ENCODE peak calls at places on chromosome 1, in ten cellular contexts. T, I, F, G, E, K, Z, O, Y and H are unnamed samples.
A peak's percentile ranks its signal among the peaks of the same experiment; 100 is the strongest.

GRCh38 chr1:156371553-156372264 is 2.7 kb downstream of the RHBG start:
- DNase-seq in I (peak; percentile 39), K (peak; percentile 56), O (no peak), Z (peak; percentile 58), T (no peak), F (no peak), Y (no peak), G (no peak), E (no peak), H (no peak)

GRCh38 chr1:19974822-19975416 is 4.5 kb downstream of the PLA2G2A start:
- DNase-seq in K (no peak), Z (peak; percentile 72), G (peak; percentile 43), O (peak; percentile 42), I (peak; percentile 64), Y (peak; percentile 92), E (no peak), F (peak; percentile 69), T (peak; percentile 45), H (peak; percentile 71)

GRCh38 chr1:169594391-169594790 is 8.1 kb upstream of the F5 start:
- DNase-seq in G (no peak), T (no peak), Z (no peak), F (no peak), K (no peak), I (no peak), E (no peak), Y (no peak), O (no peak), H (no peak)

GRCh38 chr1:104132386-104132973 is 382.8 kb downstream of the AMY1C start:
- DNase-seq in O (no peak), F (peak; percentile 68), Y (peak; percentile 83), K (no peak), T (peak; percentile 15), I (no peak), E (no peak), G (no peak), Z (peak; percentile 1), H (peak; percentile 36)

GRCh38 chr1:183106746-183107145 is 79.3 kb upstream of the LAMC2 start:
- DNase-seq in K (no peak), Z (peak; percentile 84), E (no peak), G (no peak), T (no peak), I (peak; percentile 20), Y (no peak), O (peak; percentile 29), F (no peak), H (no peak)

GRCh38 chr1:115757286-115757810 is 11.2 kb downstream of the CASQ2 start:
- DNase-seq in E (no peak), Y (no peak), T (no peak), O (no peak), I (no peak), F (no peak), K (no peak), G (no peak), Z (no peak), H (no peak)

GRCh38 chr1:57072775-57073174 is 107.0 kb upstream of the C8B start:
- DNase-seq in O (no peak), T (no peak), F (no peak), K (no peak), G (no peak), I (no peak), E (no peak), Z (no peak), Y (peak; percentile 46), H (peak; percentile 45)

GRCh38 chr1:15959847-15960446 is 16.0 kb downstream of the ZBTB17 start:
- DNase-seq in E (no peak), T (no peak), O (no peak), K (no peak), Y (no peak), I (no peak), G (no peak), Z (no peak), F (no peak), H (no peak)

GRCh38 chr1:201153474-201154388 is 543 bp downstream of the TMEM9 start:
- DNase-seq in G (no peak), K (no peak), T (no peak), O (no peak), Y (peak; percentile 70), Z (peak; percentile 18), I (no peak), E (no peak), F (no peak), H (no peak)

GRCh38 chr1:183956559-183957188 is 80.9 kb downstream of the COLGALT2 start:
- DNase-seq in Z (peak; percentile 87), Y (peak; percentile 62), K (peak; percentile 44), T (peak; percentile 35), O (peak; percentile 41), I (peak; percentile 73), G (no peak), E (peak; percentile 39), F (no peak), H (peak; percentile 49)

GRCh38 chr1:235888119-235888643 is 21.5 kb upstream of the LYST start:
- DNase-seq in O (no peak), G (no peak), T (no peak), Y (no peak), K (no peak), E (peak; percentile 6), Z (no peak), F (no peak), I (no peak), H (no peak)

GRCh38 chr1:173415490-173415889 is 61.6 kb upstream of the PRDX6 start:
- DNase-seq in K (no peak), G (no peak), F (no peak), E (no peak), Z (no peak), T (no peak), O (no peak), Y (no peak), I (no peak), H (no peak)

GRCh38 chr1:7940745-7941436 is at the start of gene TNFRSF9:
- DNase-seq in Y (peak; percentile 14), G (no peak), O (no peak), T (no peak), F (no peak), K (no peak), Z (peak; percentile 54), I (peak; percentile 82), E (peak; percentile 59), H (no peak)

DNA sequence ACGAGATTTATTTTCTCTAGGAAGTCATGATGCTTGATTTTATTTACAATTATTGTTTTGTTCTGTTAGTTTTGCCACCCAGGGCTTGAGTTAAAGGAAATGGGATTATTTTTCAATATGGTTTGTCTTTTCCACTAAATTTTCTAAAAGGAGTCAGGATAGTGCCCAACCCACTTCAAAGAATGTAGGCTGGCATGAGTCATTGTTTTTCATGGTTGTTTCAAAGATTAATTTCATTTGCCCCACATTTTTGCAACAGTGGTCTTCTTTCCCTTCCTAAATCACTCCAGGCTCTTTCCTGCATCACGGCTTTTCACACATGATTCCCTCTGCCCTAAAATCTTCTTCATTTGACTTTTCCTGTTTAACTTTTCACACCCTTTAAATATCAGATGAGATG is 2.5 kb downstream of the SLAMF6 start:
- DNase-seq in Z (no peak), T (no peak), I (no peak), F (no peak), Y (no peak), K (no peak), G (no peak), E (no peak), O (no peak), H (peak; percentile 29)
- H3K4me3 ChIP-seq in Z (no peak overlapping the region), T (no peak overlapping the region), I (no peak overlapping the region), F (no peak overlapping the region), Y (no peak overlapping the region), K (no peak overlapping the region), G (no peak overlapping the region), E (peak overlapping the region; percentile 49), O (no peak overlapping the region), H (no peak overlapping the region)

DNA sequence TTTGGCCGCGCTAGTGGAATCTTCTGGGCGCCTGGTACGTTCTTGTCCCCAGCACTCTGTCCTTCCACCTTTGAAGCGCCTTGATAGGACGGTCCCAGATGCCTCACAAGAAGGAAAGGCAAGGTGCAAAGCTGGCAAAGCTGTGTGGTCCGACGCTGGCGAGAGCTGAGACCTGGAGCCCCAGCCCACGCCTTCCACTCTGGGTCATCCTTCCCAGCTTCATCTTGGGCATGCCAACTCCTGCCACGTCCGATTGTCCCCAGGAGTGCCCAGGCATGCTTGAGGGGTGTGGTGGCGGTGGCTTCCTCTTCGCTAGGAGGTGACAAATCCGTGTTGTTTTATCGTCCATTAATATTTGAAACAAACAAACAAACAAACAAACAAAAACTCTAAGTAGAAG is 123.9 kb upstream of the DPYD start:
- DNase-seq in Y (no peak), O (no peak), I (no peak), F (no peak), K (no peak), G (no peak), E (no peak), T (no peak), Z (no peak), H (no peak)
- H3K27me3 ChIP-seq in Y (peaks cover 34% of the 10 kb centered on the region), O (no peaks in the 10 kb centered on the region), I (no peaks in the 10 kb centered on the region), F (peaks cover 77% of the 10 kb centered on the region), K (peaks cover 73% of the 10 kb centered on the region), G (peaks cover 6% of the 10 kb centered on the region), E (peaks cover 54% of the 10 kb centered on the region), T (no peaks in the 10 kb centered on the region), Z (no peaks in the 10 kb centered on the region), H (peaks cover 34% of the 10 kb centered on the region)

DNA sequence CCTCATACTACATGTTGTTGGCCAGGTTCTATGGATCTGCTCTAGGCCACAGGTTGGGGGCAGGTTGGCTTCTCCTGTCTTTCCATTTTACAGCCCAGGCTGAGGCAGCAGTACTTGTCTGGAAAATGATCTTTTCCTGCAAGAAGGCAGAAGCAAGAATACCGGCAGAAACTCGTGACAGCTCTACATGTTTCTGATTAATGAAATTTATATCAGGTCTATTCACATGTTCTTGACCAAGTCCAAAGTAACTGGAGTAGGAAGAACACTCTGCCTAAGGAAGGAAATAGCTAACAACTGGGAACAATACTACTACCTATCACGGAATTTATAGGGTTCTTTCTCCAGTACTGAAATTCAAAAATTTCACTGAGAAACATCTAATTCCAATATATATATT is 98.3 kb downstream of the PLPPR5 start:
- DNase-seq in O (no peak), E (no peak), Y (no peak), K (no peak), T (no peak), Z (no peak), I (no peak), G (no peak), F (no peak), H (no peak)
- H3K4me3 ChIP-seq in O (no peak overlapping the region), E (no peak overlapping the region), Y (no peak overlapping the region), K (no peak overlapping the region), T (no peak overlapping the region), Z (no peak overlapping the region), I (no peak overlapping the region), G (no peak overlapping the region), F (no peak overlapping the region), H (no peak overlapping the region)

DNA sequence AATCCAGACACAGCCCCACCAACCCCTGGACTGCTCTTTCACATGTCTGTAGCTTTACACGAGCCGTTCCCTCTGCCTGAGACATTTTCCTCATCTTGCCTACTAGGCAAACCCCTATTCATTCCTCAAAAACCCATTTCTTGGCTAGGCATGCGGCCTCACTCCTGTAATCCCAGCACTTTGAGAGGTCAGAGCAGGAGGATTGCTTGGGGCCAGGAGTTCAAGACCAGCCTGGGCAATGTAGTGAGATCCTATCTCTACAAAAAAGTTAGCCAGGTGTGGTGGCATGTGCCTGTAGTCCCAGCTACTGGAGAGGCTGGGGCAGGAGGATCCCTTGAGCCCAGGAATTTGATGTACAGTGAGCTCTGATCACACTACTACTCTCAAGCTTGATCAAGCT is 5.2 kb upstream of the AUNIP start:
- DNase-seq in T (no peak), E (no peak), I (no peak), K (no peak), O (no peak), Z (no peak), G (no peak), Y (no peak), F (no peak), H (no peak)
- H3K27me3 ChIP-seq in T (no peaks in the 10 kb centered on the region), E (no peaks in the 10 kb centered on the region), I (no peaks in the 10 kb centered on the region), K (no peaks in the 10 kb centered on the region), O (no peaks in the 10 kb centered on the region), Z (no peaks in the 10 kb centered on the region), G (no peaks in the 10 kb centered on the region), Y (no peaks in the 10 kb centered on the region), F (no peaks in the 10 kb centered on the region), H (no peaks in the 10 kb centered on the region)

GRCh38 chr1:223712184-223712855 is at the start of gene CAPN2:
- DNase-seq in Y (peak; percentile 86), O (no peak), E (peak; percentile 47), F (peak; percentile 92), T (no peak), G (peak; percentile 88), K (peak; percentile 48), I (no peak), Z (peak; percentile 86), H (peak; percentile 80)
- H3K4me3 ChIP-seq in Y (peak within 1 kb of the TSS; percentile 67), O (peak within 1 kb of the TSS; percentile 95), E (peak within 1 kb of the TSS; percentile 66), F (peak within 1 kb of the TSS; percentile 95), T (peak within 1 kb of the TSS; percentile 93), G (peak within 1 kb of the TSS; percentile 81), K (peak within 1 kb of the TSS; percentile 80), I (peak within 1 kb of the TSS; percentile 97), Z (peak within 1 kb of the TSS; percentile 99), H (peak within 1 kb of the TSS; percentile 75)